ENCODE peak calls at places on chromosomes 3 and 15, in six cellular contexts. C, S, Z, R, J and P are unnamed samples.

GRCh38 chr15:93973287-93973686 is 258.1 kb upstream of the MCTP2 start:
- DNase-seq in C (no peak), S (peak), Z (no peak), R (no peak), J (no peak), P (no peak)

GRCh38 chr3:64176461-64176996 is 48.7 kb downstream of the PRICKLE2 start:
- DNase-seq in C (no peak), S (no peak), Z (no peak), R (no peak), J (no peak), P (no peak)

GRCh38 chr15:78065973-78066946 is 11.3 kb downstream of the TBC1D2B start:
- DNase-seq in C (no peak), S (no peak), Z (no peak), R (no peak), J (no peak), P (no peak)

GRCh38 chr15:44298878-44299277 is 10.4 kb downstream of the GOLM2 start:
- DNase-seq in C (no peak), S (no peak), Z (no peak), R (no peak), J (peak), P (no peak)

GRCh38 chr3:159850481-159850880 is 138.2 kb upstream of the IL12A start:
- DNase-seq in C (no peak), S (no peak), Z (no peak), R (no peak), J (no peak), P (no peak)

GRCh38 chr15:83558146-83558545 is 95.8 kb upstream of the ADAMTSL3 start:
- DNase-seq in C (no peak), S (no peak), Z (no peak), R (no peak), J (no peak), P (no peak)

GRCh38 chr3:131537531-131537930 is 34.8 kb upstream of the MRPL3 start:
- DNase-seq in C (no peak), S (no peak), Z (no peak), R (no peak), J (no peak), P (no peak)

GRCh38 chr3:103813955-103814354 is 1379.1 kb downstream of the ZPLD1 start:
- DNase-seq in C (no peak), S (no peak), Z (no peak), R (no peak), J (no peak), P (no peak)

GRCh38 chr15:60118564-60119080 is 114.5 kb downstream of the FOXB1 start:
- DNase-seq in C (no peak), S (no peak), Z (no peak), R (no peak), J (no peak), P (no peak)

GRCh38 chr3:108959017-108959416 is 5.3 kb upstream of the GUCA1C start:
- DNase-seq in C (no peak), S (no peak), Z (no peak), R (no peak), J (no peak), P (no peak)

GRCh38 chr3:54792584-54792983 is 135.3 kb downstream of the LRTM1 start:
- DNase-seq in C (no peak), S (no peak), Z (no peak), R (no peak), J (no peak), P (no peak)

GRCh38 chr3:27666277-27666676 is 55.8 kb downstream of the EOMES start:
- DNase-seq in C (no peak), S (no peak), Z (no peak), R (no peak), J (no peak), P (no peak)

GRCh38 chr15:101296418-101297405 is 1.7 kb upstream of the SNRPA1 start:
- DNase-seq in C (no peak), S (no peak), Z (no peak), R (no peak), J (peak), P (no peak)

GRCh38 chr3:99681512-99681911 is 43.1 kb downstream of the COL8A1 start:
- DNase-seq in C (no peak), S (no peak), Z (no peak), R (no peak), J (no peak), P (no peak)

GRCh38 chr15:100704281-100705055 is 102.1 kb downstream of the ASB7 start:
- DNase-seq in C (peak), S (peak), Z (no peak), R (no peak), J (no peak), P (no peak)

GRCh38 chr3:139123377-139124095 is 78.8 kb upstream of the PRR23C start:
- DNase-seq in C (no peak), S (no peak), Z (no peak), R (no peak), J (no peak), P (no peak)

GRCh38 chr3:183330881-183331280 is 77.8 kb downstream of the B3GNT5 start:
- DNase-seq in C (no peak), S (no peak), Z (no peak), R (no peak), J (no peak), P (no peak)

GRCh38 chr3:132256984-132257383 is 60.2 kb upstream of the ACP3 start:
- DNase-seq in C (no peak), S (no peak), Z (peak), R (no peak), J (peak), P (peak)

GRCh38 chr15:83107841-83108181 is 366 bp downstream of the TM6SF1 start:
- DNase-seq in C (no peak), S (no peak), Z (no peak), R (no peak), J (no peak), P (no peak)

GRCh38 chr3:8595935-8596262 is 48.7 kb downstream of the SSUH2 start:
- DNase-seq in C (no peak), S (no peak), Z (no peak), R (no peak), J (no peak), P (no peak)

GRCh38 chr3:122794483-122794778 is 438 bp upstream of the SLC49A4 start:
- DNase-seq in C (no peak), S (no peak), Z (no peak), R (no peak), J (no peak), P (no peak)

GRCh38 chr3:122795674-122795969 is 753 bp downstream of the SLC49A4 start:
- DNase-seq in C (no peak), S (no peak), Z (no peak), R (no peak), J (no peak), P (no peak)

GRCh38 chr3:122794779-122795673 is at the start of gene SLC49A4:
- DNase-seq in C (peak), S (peak), Z (peak), R (no peak), J (peak), P (no peak)

GRCh38 chr3:122797291-122797690 is 2.4 kb downstream of the SLC49A4 start:
- DNase-seq in C (no peak), S (no peak), Z (no peak), R (no peak), J (peak), P (no peak)

DNA sequence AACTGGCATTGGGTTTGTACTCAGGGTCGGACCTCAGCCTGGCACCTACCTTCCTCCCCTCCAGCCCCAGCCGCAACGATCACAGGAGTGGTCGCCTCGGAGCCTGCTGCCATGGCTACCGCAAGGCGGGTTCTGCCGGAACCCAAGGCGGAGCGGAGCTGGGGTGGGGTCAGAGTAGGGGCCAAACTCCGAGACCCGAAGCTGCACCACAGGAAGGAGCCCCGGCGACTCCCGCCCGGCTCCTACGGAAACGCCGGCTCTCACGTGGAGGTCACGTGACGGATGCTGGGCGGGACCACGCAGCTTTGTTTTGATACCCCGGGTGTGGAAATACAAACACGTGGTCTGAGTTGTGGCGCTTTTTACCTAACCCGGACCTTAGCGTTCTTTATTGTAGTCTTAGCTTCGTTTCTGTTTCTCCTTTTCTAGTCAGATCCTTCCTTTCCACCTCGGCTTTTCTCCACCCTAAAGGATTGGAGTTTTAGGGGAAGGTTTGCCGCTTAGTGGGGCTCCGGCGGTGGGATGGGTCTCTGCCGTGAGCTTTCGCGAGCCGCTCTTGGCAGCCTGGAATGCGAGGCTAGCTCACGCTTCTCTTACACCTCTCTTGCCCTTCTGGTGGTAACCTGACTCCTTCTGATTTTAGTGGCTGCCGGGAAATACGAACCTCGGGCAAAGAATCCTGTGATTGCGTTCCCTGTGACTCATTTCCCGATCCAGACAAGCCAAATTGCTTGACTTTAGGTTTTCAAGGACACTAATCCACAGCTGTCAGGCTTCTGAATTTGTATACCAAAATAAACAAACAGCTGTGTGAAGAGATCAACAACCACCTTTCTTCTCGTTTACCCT is at the start of gene HSPBAP1:
- DNase-seq in C (peak), S (peak), Z (peak), R (no peak), J (peak), P (no peak)
- TF ChIP-seq POLR2A in C (no peak), S (peak), Z (peak), R (no peak), J (peak), P (peak)

DNA sequence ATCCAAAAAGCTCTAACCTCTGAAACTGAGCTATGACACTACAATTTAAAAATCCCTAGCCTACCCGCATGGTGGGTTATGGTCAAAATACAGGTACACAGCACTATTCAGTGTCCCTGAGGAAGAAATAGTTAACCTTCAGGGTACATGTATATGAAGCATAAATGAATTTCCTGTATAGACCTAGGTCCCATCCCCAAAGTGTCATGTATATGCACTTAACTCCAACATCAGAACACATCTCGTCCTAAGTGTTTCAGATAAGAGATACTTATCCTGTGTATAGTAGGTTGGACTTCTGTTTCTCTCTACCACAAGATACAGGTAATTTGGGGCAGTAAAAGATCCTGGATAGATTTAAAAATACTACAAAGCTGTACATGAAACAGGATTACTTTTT is 6.4 kb downstream of the RPL14 start:
- DNase-seq in C (no peak), S (no peak), Z (no peak), R (no peak), J (no peak), P (no peak)
- TF ChIP-seq POLR2A in C (no peak), S (no peak), Z (no peak), R (no peak), J (no peak), P (no peak)

DNA sequence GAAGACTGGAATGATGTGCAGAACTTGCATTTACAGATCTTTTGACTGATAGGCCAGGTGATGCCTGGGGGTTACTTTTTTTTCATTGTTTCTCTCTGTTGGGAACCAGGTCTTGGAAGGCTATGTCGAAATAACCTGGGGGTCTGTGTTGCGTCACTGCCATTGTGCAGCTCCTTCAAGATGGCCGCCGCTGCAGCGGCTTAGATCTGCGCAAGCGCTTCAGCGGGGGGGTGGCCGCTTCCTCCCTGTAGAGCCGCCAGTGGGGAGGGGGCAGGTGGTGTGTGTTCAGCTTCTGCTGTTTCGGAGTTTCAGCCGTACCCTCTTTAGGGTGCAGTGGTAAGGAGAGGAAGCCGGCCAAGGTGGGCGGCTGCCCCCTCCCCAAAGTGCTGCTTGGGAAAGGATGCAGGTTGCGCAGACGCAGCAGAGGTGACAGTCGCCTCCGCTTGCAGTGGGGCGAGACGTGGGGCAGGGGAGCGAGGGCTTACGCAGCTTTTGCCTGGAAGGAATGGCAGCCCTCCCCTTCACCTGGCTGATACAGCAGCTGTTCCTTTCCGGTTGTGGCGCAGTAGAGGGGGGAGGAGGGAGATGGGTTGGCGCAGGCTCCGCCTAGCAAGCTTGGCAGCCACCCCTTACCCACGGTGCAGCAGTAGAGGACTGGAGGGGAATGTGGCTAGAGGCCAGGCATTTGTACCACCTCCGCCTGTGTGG is 1.5 kb downstream of the SNRPN start:
- DNase-seq in C (peak), S (peak), Z (peak), R (no peak), J (peak), P (peak)
- TF ChIP-seq POLR2A in C (no peak), S (peak), Z (no peak), R (no peak), J (peak), P (peak)

GRCh38 chr3:53175613-53176537 is 14.9 kb downstream of the PRKCD start:
- DNase-seq in C (no peak), S (no peak), Z (no peak), R (no peak), J (no peak), P (no peak)
- TF ChIP-seq POLR2A in C (no peak), S (no peak), Z (no peak), R (no peak), J (no peak), P (no peak)

GRCh38 chr15:27669641-27670040 is 429.5 kb downstream of the OCA2 start:
- DNase-seq in C (no peak), S (no peak), Z (no peak), R (no peak), J (no peak), P (no peak)
- TF ChIP-seq POLR2A in C (no peak), S (no peak), Z (no peak), R (no peak), J (no peak), P (no peak)